ENCODE peak calls at places on chromosomes 11 and 22, in seven cellular contexts. One of them, this sample, is unnamed. For H3K4me1, the result is how much of the 10 kb centered on the place peaks cover.

GRCh38 chr11:70586261-70587094 is 188.1 kb downstream of the CTTN start:
- DNase-seq in HCT116: no peak
- DNase-seq in SK-N-SH: no peak
- DNase-seq in K562: no peak
- DNase-seq in prostate gland: no peak
- DNase-seq in HepG2: no peak
- DNase-seq in spleen: peak
- DNase-seq in this sample: no peak

GRCh38 chr22:48746789-48747425 is 1080.8 kb downstream of the BRD1 start:
- DNase-seq in HCT116: no peak
- DNase-seq in SK-N-SH: no peak
- DNase-seq in K562: no peak
- DNase-seq in prostate gland: peak
- DNase-seq in HepG2: no peak
- DNase-seq in spleen: peak
- DNase-seq in this sample: peak

GRCh38 chr22:23833911-23834317 is 4.9 kb downstream of the DERL3 start:
- DNase-seq in HCT116: no peak
- DNase-seq in SK-N-SH: peak
- DNase-seq in K562: no peak
- DNase-seq in prostate gland: no peak
- DNase-seq in HepG2: no peak
- DNase-seq in spleen: peak
- DNase-seq in this sample: no peak

GRCh38 chr11:81071641-81072040 is 1630.8 kb upstream of the TENM4 start:
- DNase-seq in HCT116: no peak
- DNase-seq in SK-N-SH: no peak
- DNase-seq in K562: no peak
- DNase-seq in prostate gland: no peak
- DNase-seq in HepG2: no peak
- DNase-seq in spleen: no peak
- DNase-seq in this sample: no peak

GRCh38 chr11:71428861-71429435 is 19.2 kb downstream of the DHCR7 start:
- DNase-seq in HCT116: no peak
- DNase-seq in SK-N-SH: no peak
- DNase-seq in K562: no peak
- DNase-seq in prostate gland: no peak
- DNase-seq in HepG2: peak
- DNase-seq in spleen: no peak
- DNase-seq in this sample: peak

GRCh38 chr11:43269229-43269928 is 42.4 kb upstream of the API5 start:
- DNase-seq in HCT116: no peak
- DNase-seq in SK-N-SH: peak
- DNase-seq in K562: no peak
- DNase-seq in prostate gland: no peak
- DNase-seq in HepG2: no peak
- DNase-seq in spleen: peak
- DNase-seq in this sample: no peak

GRCh38 chr11:122131126-122131525 is 15.1 kb upstream of the BLID start:
- DNase-seq in HCT116: no peak
- DNase-seq in SK-N-SH: no peak
- DNase-seq in K562: no peak
- DNase-seq in prostate gland: no peak
- DNase-seq in HepG2: no peak
- DNase-seq in spleen: no peak
- DNase-seq in this sample: no peak

GRCh38 chr11:34468209-34468841 is 29.6 kb downstream of the CAT start:
- DNase-seq in HCT116: peak
- DNase-seq in SK-N-SH: peak
- DNase-seq in K562: peak
- DNase-seq in prostate gland: peak
- DNase-seq in HepG2: peak
- DNase-seq in spleen: no peak
- DNase-seq in this sample: peak

GRCh38 chr11:9663699-9664275 is at the start of gene SWAP70:
- DNase-seq in HCT116: peak
- DNase-seq in SK-N-SH: peak
- DNase-seq in K562: peak
- DNase-seq in prostate gland: peak
- DNase-seq in HepG2: peak
- DNase-seq in spleen: peak
- DNase-seq in this sample: peak

GRCh38 chr22:42344391-42344861 is 74.0 kb upstream of the TCF20 start:
- DNase-seq in HCT116: no peak
- DNase-seq in SK-N-SH: no peak
- DNase-seq in K562: no peak
- DNase-seq in prostate gland: peak
- DNase-seq in HepG2: no peak
- DNase-seq in spleen: peak
- DNase-seq in this sample: peak

GRCh38 chr11:36243641-36244040 is 45.6 kb downstream of the COMMD9 start:
- DNase-seq in HCT116: no peak
- DNase-seq in SK-N-SH: no peak
- DNase-seq in K562: no peak
- DNase-seq in prostate gland: no peak
- DNase-seq in HepG2: no peak
- DNase-seq in spleen: no peak
- DNase-seq in this sample: no peak

GRCh38 chr11:83572521-83572920 is 286.4 kb upstream of the CCDC90B start:
- DNase-seq in HCT116: no peak
- DNase-seq in SK-N-SH: no peak
- DNase-seq in K562: no peak
- DNase-seq in prostate gland: no peak
- DNase-seq in HepG2: no peak
- DNase-seq in spleen: no peak
- DNase-seq in this sample: no peak

GRCh38 chr11:72720047-72720446 is 32.2 kb downstream of the ARAP1 start:
- DNase-seq in HCT116: no peak
- DNase-seq in SK-N-SH: no peak
- DNase-seq in K562: no peak
- DNase-seq in prostate gland: no peak
- DNase-seq in HepG2: no peak
- DNase-seq in spleen: no peak
- DNase-seq in this sample: no peak
- H3K4me3 ChIP-seq in HCT116: no peak
- H3K4me3 ChIP-seq in SK-N-SH: no peak
- H3K4me3 ChIP-seq in K562: no peak
- H3K4me3 ChIP-seq in prostate gland: peak
- H3K4me3 ChIP-seq in HepG2: no peak
- H3K4me3 ChIP-seq in spleen: peak
- H3K4me3 ChIP-seq in this sample: peak

DNA sequence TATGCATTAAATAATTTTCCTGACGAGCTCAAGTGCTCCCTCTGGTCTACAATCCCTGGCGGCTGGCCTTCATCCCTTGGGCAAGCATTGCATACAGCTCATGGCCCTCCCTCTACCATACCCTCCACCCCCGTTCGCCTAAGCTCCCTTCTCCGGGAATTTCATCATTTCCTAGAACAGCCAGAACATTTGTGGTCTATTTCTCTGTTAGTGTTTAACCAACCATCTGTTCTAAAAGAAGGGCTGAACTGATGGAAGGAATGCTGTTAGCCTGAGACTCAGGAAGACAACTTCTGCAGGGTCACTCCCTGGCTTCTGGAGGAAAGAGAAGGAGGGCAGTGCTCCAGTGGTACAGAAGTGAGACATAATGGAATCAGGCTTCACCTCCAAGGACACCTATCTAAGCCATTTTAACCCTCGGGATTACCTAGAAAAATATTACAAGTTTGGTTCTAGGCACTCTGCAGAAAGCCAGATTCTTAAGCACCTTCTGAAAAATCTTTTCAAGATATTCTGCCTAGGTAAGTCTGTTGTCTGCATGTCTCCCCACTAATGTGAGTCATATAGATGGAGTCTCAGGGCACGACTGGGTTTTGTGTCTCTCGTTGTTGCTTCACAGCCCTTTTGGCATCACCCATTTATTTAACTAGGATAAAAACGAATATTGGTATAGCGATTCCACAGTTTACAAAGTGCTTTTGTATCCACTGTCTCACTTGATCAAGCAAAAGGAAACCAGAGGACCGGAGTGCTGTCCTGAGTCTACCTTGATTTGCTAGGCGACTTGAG is at the start of gene NNMT:
- DNase-seq in HCT116: no peak
- DNase-seq in SK-N-SH: no peak
- DNase-seq in K562: no peak
- DNase-seq in prostate gland: no peak
- DNase-seq in HepG2: no peak
- DNase-seq in spleen: no peak
- DNase-seq in this sample: peak
- H3K4me1 ChIP-seq in HCT116: under half
- H3K4me1 ChIP-seq in SK-N-SH: under half
- H3K4me1 ChIP-seq in K562: half or more
- H3K4me1 ChIP-seq in prostate gland: under half
- H3K4me1 ChIP-seq in HepG2: under half
- H3K4me1 ChIP-seq in spleen: under half
- H3K4me1 ChIP-seq in this sample: under half

GRCh38 chr11:66466225-66467033 is at the start of gene PELI3:
- DNase-seq in HCT116: peak
- DNase-seq in SK-N-SH: peak
- DNase-seq in K562: peak
- DNase-seq in prostate gland: peak
- DNase-seq in HepG2: peak
- DNase-seq in spleen: peak
- DNase-seq in this sample: peak
- TF ChIP-seq POLR2AphosphoS5 in HCT116: peak
- TF ChIP-seq POLR2AphosphoS5 in SK-N-SH: peak
- TF ChIP-seq POLR2AphosphoS5 in K562: peak
- TF ChIP-seq POLR2AphosphoS5 in prostate gland: peak
- TF ChIP-seq POLR2AphosphoS5 in HepG2: peak
- TF ChIP-seq POLR2AphosphoS5 in spleen: peak
- TF ChIP-seq POLR2AphosphoS5 in this sample: peak

GRCh38 chr22:38819387-38819940 is 24.4 kb downstream of the NPTXR start:
- DNase-seq in HCT116: no peak
- DNase-seq in SK-N-SH: no peak
- DNase-seq in K562: no peak
- DNase-seq in prostate gland: no peak
- DNase-seq in HepG2: no peak
- DNase-seq in spleen: no peak
- DNase-seq in this sample: no peak
- H3K4me3 ChIP-seq in HCT116: no peak
- H3K4me3 ChIP-seq in SK-N-SH: no peak
- H3K4me3 ChIP-seq in K562: no peak
- H3K4me3 ChIP-seq in prostate gland: no peak
- H3K4me3 ChIP-seq in HepG2: no peak
- H3K4me3 ChIP-seq in spleen: no peak
- H3K4me3 ChIP-seq in this sample: no peak

This sample was measured in stomach.